ENCODE peak calls at places on chromosomes 12 and 14, in four cellular contexts. T is right cardiac atrium, C is upper lobe of left lung, L is left ventricle myocardium inferior. G is an unnamed sample.

GRCh38 chr12:129169928-129170327 is 316.6 kb downstream of the GLT1D1 start:
- DNase-seq in T (no peak), C (no peak), L (no peak), G (no peak)

GRCh38 chr12:117844114-117844513 is 124.7 kb downstream of the KSR2 start:
- DNase-seq in T (no peak), C (no peak), L (no peak), G (no peak)

GRCh38 chr12:121709478-121709890 is 3.1 kb upstream of the TMEM120B start:
- DNase-seq in T (peak), C (no peak), L (no peak), G (no peak)

GRCh38 chr12:43835264-43835655 is 621 bp upstream of the TMEM117 start:
- DNase-seq in T (no peak), C (no peak), L (no peak), G (no peak)

GRCh38 chr14:62592877-62593276 is 452.4 kb downstream of the KCNH5 start:
- DNase-seq in T (no peak), C (no peak), L (no peak), G (no peak)

GRCh38 chr14:68191567-68192321 is 372.2 kb downstream of the RAD51B start:
- DNase-seq in T (no peak), C (no peak), L (no peak), G (no peak)

GRCh38 chr14:71487449-71487848 is 444.8 kb upstream of the RGS6 start:
- DNase-seq in T (no peak), C (no peak), L (no peak), G (no peak)

GRCh38 chr14:61545716-61546455 is 149.4 kb upstream of the HIF1A start:
- DNase-seq in T (no peak), C (no peak), L (no peak), G (no peak)

GRCh38 chr14:95267306-95267705 is 52.4 kb downstream of the CLMN start:
- DNase-seq in T (no peak), C (no peak), L (no peak), G (no peak)

GRCh38 chr12:105729931-105730330 is 399.4 kb downstream of the C12orf75 start:
- DNase-seq in T (no peak), C (no peak), L (no peak), G (no peak)

GRCh38 chr14:52922656-52923055 is 28.2 kb downstream of the FERMT2 start:
- DNase-seq in T (no peak), C (no peak), L (no peak), G (no peak)

GRCh38 chr14:32121536-32121935 is 44.4 kb downstream of the ARHGAP5 start:
- DNase-seq in T (no peak), C (no peak), L (no peak), G (no peak)

GRCh38 chr14:59189281-59189821 is 884 bp downstream of the DAAM1 start:
- DNase-seq in T (peak), C (peak), L (no peak), G (no peak)

GRCh38 chr12:109462868-109463692 is 14.0 kb downstream of the KCTD10 start:
- DNase-seq in T (peak), C (no peak), L (peak), G (peak)

GRCh38 chr14:94480809-94481208 is 4.8 kb upstream of the SERPINA9 start:
- DNase-seq in T (no peak), C (no peak), L (no peak), G (no peak)

GRCh38 chr12:5073838-5074237 is 30.2 kb downstream of the KCNA5 start:
- DNase-seq in T (no peak), C (no peak), L (no peak), G (no peak)

GRCh38 chr14:105867961-105868599 is 341.7 kb downstream of the TMEM121 start:
- DNase-seq in T (peak), C (peak), L (no peak), G (no peak)

GRCh38 chr14:103597623-103598372 is 31.2 kb upstream of the KLC1 start:
- DNase-seq in T (peak), C (no peak), L (peak), G (peak)

GRCh38 chr12:107511292-107511691 is 174.3 kb upstream of the PWP1 start:
- DNase-seq in T (no peak), C (no peak), L (no peak), G (no peak)

GRCh38 chr12:1293901-1294300 is 300.5 kb downstream of the FBXL14 start:
- DNase-seq in T (no peak), C (no peak), L (no peak), G (no peak)

GRCh38 chr14:63544641-63545234 is 1.6 kb upstream of the PPP2R5E start:
- DNase-seq in T (no peak), C (no peak), L (no peak), G (no peak)

GRCh38 chr12:101695698-101696097 is 1.7 kb upstream of the CHPT1 start:
- DNase-seq in T (no peak), C (no peak), L (no peak), G (no peak)

GRCh38 chr12:24172773-24173447 is 223.4 kb upstream of the SOX5 start:
- DNase-seq in T (no peak), C (no peak), L (no peak), G (no peak)

GRCh38 chr12:31236998-31237637 is 88.8 kb downstream of the SINHCAF start:
- DNase-seq in T (no peak), C (no peak), L (no peak), G (peak)

GRCh38 chr12:65800928-65801327 is 23.4 kb upstream of the HMGA2 start:
- DNase-seq in T (no peak), C (no peak), L (no peak), G (no peak)

GRCh38 chr12:113348849-113349536 is 9.4 kb upstream of the PLBD2 start:
- DNase-seq in T (no peak), C (no peak), L (no peak), G (no peak)

GRCh38 chr12:114682101-114682919 is 1.7 kb downstream of the TBX3 start:
- DNase-seq in T (no peak), C (no peak), L (no peak), G (no peak)

GRCh38 chr14:103290494-103290893 is 43.5 kb upstream of the EIF5 start:
- DNase-seq in T (no peak), C (no peak), L (no peak), G (no peak)

GRCh38 chr12:16913832-16914490 is 308.0 kb upstream of the LMO3 start:
- DNase-seq in T (no peak), C (no peak), L (no peak), G (no peak)

GRCh38 chr12:67038486-67038885 is 230.7 kb upstream of the CAND1 start:
- DNase-seq in T (no peak), C (no peak), L (no peak), G (no peak)

GRCh38 chr12:55966408-55967281 is at the start of gene CDK2:
- DNase-seq in T (peak), C (peak), L (peak), G (peak)

GRCh38 chr12:4134434-4134762 is 139.2 kb upstream of the CCND2 start:
- DNase-seq in T (no peak), C (no peak), L (no peak), G (no peak)

GRCh38 chr14:97432586-97432985 is 635.4 kb downstream of the VRK1 start:
- DNase-seq in T (no peak), C (no peak), L (no peak), G (no peak)

GRCh38 chr12:104049278-104050257 is at the start of gene GLT8D2:
- DNase-seq in T (peak), C (peak), L (peak), G (peak)

GRCh38 chr14:56176530-56176929 is 58.3 kb downstream of the PELI2 start:
- DNase-seq in T (no peak), C (no peak), L (no peak), G (no peak)

GRCh38 chr14:64434528-64434927 is 30.8 kb upstream of the AKAP5 start:
- DNase-seq in T (no peak), C (no peak), L (no peak), G (no peak)

GRCh38 chr14:95231966-95232365 is 74.6 kb upstream of the DICER1 start:
- DNase-seq in T (no peak), C (no peak), L (no peak), G (no peak)

GRCh38 chr12:51342416-51342815 is 4.1 kb downstream of the CELA1 start:
- DNase-seq in T (no peak), C (peak), L (no peak), G (no peak)

GRCh38 chr12:93223440-93224426 is 154.0 kb upstream of the NUDT4 start:
- DNase-seq in T (no peak), C (no peak), L (no peak), G (no peak)

DNA sequence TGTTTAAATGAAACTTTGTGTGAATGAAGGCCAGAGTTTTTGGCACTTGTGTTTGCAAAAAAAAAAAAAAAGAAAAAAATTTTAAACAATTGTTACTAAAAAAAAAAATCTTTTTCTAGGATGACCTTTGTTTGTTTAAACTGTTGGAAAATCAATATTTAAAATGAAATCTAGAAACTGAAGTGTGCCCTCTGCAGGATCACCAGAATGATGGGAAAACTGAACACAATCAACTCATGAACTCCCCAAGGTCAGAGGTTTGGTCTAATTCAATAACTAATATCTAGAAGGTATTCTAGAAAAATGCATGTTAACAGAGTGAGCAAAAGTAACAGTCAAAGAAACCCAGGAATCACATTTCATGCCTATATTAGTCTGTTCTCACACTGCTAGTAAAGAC is 448.9 kb downstream of the FLRT2 start:
- DNase-seq in T (no peak), C (no peak), L (no peak), G (no peak)
- H3K4me3 ChIP-seq in T (no peak), C (no peak), L (no peak), G (no peak)

GRCh38 chr12:70719672-70720420 is 82.6 kb upstream of the PTPRB start:
- DNase-seq in T (peak), C (no peak), L (peak), G (no peak)
- H3K4me3 ChIP-seq in T (peak), C (no peak), L (peak), G (peak)

DNA sequence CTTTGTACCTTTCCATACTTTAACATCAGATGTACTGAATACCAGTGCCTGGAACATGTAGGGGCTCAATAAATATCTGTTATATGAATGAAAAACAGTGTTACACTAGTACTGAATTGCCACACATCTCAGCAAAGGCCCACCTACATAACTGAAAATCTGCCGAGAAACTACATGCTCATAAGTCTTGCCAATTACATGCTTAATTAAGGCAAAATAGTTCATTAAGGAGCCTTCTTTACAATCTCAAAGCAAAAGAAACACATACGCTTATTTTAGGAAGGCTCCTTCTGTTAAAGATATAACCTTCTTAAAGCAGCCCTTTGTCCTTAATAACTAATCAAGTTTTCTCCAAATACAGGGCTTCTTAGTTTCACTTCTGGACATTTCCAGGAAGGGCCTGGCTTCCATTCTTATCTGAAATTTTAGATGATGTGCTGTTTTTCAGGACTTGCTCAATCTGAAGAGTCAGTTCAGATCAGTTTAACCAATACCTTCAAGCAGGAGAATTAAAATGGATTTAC is 11.5 kb downstream of the LIMA1 start:
- DNase-seq in T (no peak), C (no peak), L (no peak), G (no peak)
- H3K4me3 ChIP-seq in T (peak), C (peak), L (peak), G (no peak)

GRCh38 chr12:76259660-76260389 is 88.4 kb downstream of the BBS10 start:
- DNase-seq in T (no peak), C (no peak), L (no peak), G (no peak)
- H3K4me3 ChIP-seq in T (no peak), C (no peak), L (no peak), G (no peak)

GRCh38 chr14:98952595-98953325 is 319.2 kb downstream of the BCL11B start:
- DNase-seq in T (no peak), C (no peak), L (no peak), G (peak)

GRCh38 chr14:98955036-98955740 is 316.8 kb downstream of the BCL11B start:
- DNase-seq in T (no peak), C (no peak), L (no peak), G (no peak)

GRCh38 chr14:98954347-98955000 is 317.5 kb downstream of the BCL11B start:
- DNase-seq in T (no peak), C (no peak), L (no peak), G (peak)

GRCh38 chr14:98955741-98956070 is 316.3 kb downstream of the BCL11B start:
- DNase-seq in T (no peak), C (no peak), L (no peak), G (peak)

GRCh38 chr14:98953544-98954346 is 318.3 kb downstream of the BCL11B start:
- DNase-seq in T (no peak), C (no peak), L (no peak), G (peak)
- H3K4me3 ChIP-seq in T (no peak), C (no peak), L (no peak), G (no peak)

GRCh38 chr14:21099596-21099985 is 1.1 kb upstream of the ZNF219 start:
- DNase-seq in T (no peak), C (no peak), L (no peak), G (no peak)
- H3K4me3 ChIP-seq in T (no peak), C (no peak), L (peak), G (no peak)